ENCODE peak calls at places on chromosomes 1 and 21, in five cellular contexts. T, L, P, S and W are unnamed samples.

GRCh38 chr21:36188081-36188681 is 31.6 kb downstream of the DOP1B start:
- DNase-seq in T (peak; percentile 79), P (peak; percentile 85), S (no peak), L (peak; percentile 22), W (peak; percentile 82)

GRCh38 chr1:29332204-29332603 is 95.9 kb downstream of the PTPRU start:
- DNase-seq in L (peak; percentile 53), P (no peak), S (peak; percentile 90), T (peak; percentile 24), W (no peak)

GRCh38 chr1:235009561-235010306 is 118.9 kb downstream of the TOMM20 start:
- DNase-seq in L (no peak), P (no peak), S (peak; percentile 24), T (no peak), W (no peak)

GRCh38 chr1:1836119-1836518 is 54.8 kb downstream of the GNB1 start:
- DNase-seq in S (no peak), L (no peak), T (no peak), P (no peak), W (no peak)

GRCh38 chr1:94729287-94729686 is 90.9 kb upstream of the SLC44A3 start:
- DNase-seq in L (no peak), P (no peak), T (no peak), S (no peak), W (no peak)

GRCh38 chr1:153515504-153516394 is 20.0 kb downstream of the S100A6 start:
- DNase-seq in L (peak; percentile 65), T (peak; percentile 91), S (no peak), P (no peak), W (peak; percentile 89)

GRCh38 chr1:35925741-35926140 is 5.2 kb upstream of the AGO3 start:
- DNase-seq in L (no peak), T (no peak), P (peak; percentile 80), S (no peak), W (no peak)

GRCh38 chr21:45859762-45860357 is 121.7 kb upstream of the COL6A1 start:
- DNase-seq in S (peak; percentile 22), T (no peak), P (no peak), L (no peak), W (no peak)

GRCh38 chr1:10388387-10388715 is 10.5 kb upstream of the PGD start:
- DNase-seq in P (no peak), T (no peak), S (no peak), L (peak; percentile 89), W (no peak)

GRCh38 chr1:162627662-162628296 is 4.5 kb upstream of the DDR2 start:
- DNase-seq in L (peak; percentile 45), S (no peak), T (no peak), P (no peak), W (no peak)

GRCh38 chr1:46687095-46687659 is 15.5 kb downstream of the TEX38 start:
- DNase-seq in S (no peak), P (peak; percentile 93), T (peak; percentile 94), L (no peak), W (peak; percentile 90)

GRCh38 chr1:192167941-192168685 is 9.9 kb downstream of the RGS18 start:
- DNase-seq in S (no peak), P (no peak), L (no peak), T (no peak), W (no peak)

GRCh38 chr1:50279622-50280320 is 143.5 kb downstream of the DMRTA2 start:
- DNase-seq in P (peak; percentile 51), T (no peak), L (peak; percentile 3), S (peak; percentile 86), W (peak; percentile 42)

GRCh38 chr1:167805041-167805556 is 83.3 kb downstream of the MPZL1 start:
- DNase-seq in P (no peak), S (no peak), T (no peak), L (no peak), W (no peak)

DNA sequence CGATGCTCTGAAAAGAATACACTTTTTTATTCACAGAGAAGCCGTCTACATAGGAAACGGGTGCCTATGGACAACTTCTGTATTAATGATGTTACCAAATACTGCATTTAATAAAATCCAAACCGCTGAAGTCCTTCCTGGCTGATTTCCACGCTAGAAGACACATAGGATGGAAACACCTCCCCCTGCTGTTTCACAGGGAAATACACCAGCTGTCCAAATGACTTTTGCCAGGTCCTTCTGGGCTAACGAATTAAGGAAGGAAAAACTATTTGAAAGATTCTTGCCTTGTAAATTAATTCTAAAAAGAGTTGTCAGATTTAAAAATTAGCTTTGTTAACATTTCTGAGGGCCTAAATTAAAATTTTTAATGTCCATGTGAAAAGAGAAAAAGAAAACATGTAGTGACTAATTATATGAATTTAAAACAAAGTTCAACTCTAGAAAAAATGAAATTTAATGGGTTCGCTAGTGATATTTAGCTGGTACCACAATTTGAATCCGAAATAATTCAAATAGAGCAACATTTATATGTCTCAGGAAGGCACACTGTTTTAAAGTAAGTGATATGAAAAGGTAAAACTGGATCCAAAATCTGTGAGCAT is 146.0 kb downstream of the RERE start:
- DNase-seq in P (peak; percentile 37), T (no peak), S (no peak), L (peak; percentile 61), W (no peak)
- TF ChIP-seq CTCF in P (peak; percentile 78), T (peak; percentile 75), S (peak; percentile 86), L (peak; percentile 61), W (peak; percentile 61)

DNA sequence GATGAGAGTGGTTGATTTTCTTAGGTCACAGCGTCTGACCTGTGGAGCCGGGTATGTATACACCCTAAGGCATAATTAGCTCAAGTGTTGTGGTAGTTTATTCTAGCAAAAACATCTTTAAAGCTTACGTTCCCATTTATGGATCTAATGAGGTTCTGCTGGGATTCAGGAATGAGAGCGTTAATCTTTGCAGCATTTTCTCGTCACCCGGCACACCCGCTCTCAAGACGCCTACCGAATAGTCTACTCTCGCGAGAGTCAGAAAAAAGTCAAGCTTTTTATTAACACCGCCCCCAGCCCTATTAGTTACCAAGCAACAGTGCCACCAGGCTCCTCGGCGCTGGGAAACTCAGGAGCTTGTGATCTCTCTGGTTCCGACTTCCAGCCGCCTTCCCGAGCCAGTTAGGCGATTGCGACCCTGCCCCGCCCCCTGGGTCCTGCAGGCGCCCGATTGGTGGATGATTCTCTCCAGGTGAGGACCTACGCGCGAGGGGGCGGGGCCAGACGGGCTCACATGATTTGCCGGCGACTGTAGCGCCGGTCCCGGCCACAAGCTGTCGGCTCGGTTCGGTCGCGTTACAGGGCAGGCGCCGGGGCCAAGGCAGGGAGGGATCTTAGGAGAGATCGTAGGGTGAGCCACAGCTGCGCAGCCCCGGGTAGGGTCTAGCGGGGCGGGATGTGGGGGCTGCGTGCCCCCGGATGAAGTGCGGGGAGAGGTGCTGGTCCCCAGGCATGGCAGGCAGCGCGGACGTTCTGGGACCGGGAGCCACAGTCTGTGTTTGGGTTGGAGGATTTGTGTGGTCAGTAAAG is at the start of gene PFKFB2:
- DNase-seq in L (peak; percentile 98), S (peak; percentile 100), P (peak; percentile 100), T (peak; percentile 99), W (peak; percentile 99)
- TF ChIP-seq CTCF in L (no peak), S (peak; percentile 50), P (peak; percentile 52), T (no peak), W (no peak)

DNA sequence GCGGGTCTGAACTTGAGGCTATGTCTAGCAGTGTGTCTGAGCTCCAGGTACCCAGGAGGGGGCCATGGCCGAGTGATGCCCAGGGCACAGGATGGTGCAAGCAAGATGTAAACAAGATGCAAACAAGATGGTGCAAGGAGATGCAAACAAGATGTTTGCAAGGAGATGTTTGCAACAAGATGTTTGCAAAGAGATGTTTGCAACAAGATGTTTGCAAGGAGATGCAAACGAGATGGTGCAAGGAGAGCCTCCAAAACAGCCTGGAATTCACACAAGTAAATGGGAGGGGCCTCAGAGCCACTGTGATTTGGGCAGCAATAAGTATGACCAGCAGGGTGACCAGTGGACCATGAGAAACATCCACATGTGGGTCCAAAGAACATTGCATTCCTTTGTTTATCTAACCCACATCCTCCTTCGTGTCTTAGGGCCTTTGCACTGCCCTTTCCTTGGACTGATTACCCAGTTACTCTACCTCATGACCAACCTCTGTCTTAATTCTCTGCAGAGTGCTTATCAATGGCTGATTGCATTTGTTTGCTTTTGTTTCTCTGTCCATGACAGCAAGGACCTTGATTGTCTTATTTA is 162.9 kb downstream of the PLPP3 start:
- DNase-seq in L (peak; percentile 23), S (peak; percentile 49), P (no peak), T (no peak), W (no peak)
- TF ChIP-seq CTCF in L (no peak), S (peak; percentile 65), P (no peak), T (no peak), W (no peak)

DNA sequence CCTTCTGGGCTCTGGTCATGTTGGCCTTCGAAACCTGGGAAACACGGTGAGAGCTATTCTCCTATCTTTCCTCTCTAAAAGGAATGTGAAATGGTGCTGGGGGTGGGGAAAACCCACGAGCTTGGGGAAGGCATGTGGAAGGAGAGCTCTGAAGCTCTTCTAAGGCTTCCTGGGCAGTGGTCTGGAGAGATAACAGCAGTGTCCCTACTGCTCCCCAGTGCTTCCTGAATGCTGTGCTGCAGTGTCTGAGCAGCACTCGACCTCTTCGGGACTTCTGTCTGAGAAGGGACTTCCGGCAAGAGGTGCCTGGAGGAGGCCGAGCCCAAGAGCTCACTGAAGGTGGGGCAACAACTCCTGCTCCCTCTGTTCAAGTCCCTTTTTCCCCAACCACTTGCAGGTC is 2.8 kb downstream of the USP21 start:
- DNase-seq in S (no peak), P (no peak), T (no peak), L (no peak), W (no peak)
- TF ChIP-seq CTCF in S (no peak), P (no peak), T (no peak), L (no peak), W (no peak)

DNA sequence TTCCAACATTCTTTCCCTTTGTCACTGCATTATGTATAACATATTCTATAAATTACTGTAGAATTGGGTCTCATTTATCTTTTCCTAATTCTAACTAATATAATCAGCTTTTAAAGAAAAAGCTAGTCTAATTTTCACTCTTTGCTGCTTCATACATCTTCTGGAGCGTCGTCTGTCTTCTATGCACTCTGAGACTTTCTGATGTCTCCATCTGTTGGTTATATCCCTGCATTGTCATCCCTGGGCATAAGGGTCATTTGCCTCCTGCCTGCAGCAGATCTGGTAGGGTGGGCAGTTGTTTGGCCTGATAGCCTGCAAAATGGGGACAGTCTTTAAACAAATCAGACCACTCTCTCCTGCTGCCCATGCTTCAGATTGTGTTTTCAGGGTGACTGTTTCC is 40.8 kb upstream of the DYNLT5 start:
- DNase-seq in T (no peak), L (peak; percentile 3), P (no peak), S (peak; percentile 47), W (no peak)
- TF ChIP-seq CTCF in T (no peak), L (peak; percentile 7), P (no peak), S (peak; percentile 64), W (no peak)

DNA sequence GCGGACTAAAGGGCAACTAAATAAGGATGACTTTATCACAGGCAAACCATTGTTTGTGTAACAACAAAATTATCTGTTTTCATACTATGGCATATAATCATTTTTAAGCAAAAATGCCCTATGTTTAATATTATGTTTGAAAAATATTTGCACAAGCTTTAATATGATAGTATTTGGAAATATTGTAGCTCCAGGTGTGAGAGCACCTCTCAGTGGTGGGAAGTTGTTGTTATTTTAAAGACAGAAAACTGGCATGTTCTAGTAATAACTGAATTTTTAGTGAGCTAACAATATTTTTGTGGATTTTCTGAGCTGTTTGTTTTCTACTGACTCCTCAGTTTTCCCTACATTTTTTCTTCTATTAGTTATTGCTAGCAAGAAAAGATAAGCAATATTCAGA is 578.8 kb downstream of the KCNT2 start:
- DNase-seq in L (no peak), P (no peak), S (no peak), T (no peak), W (no peak)
- TF ChIP-seq CTCF in L (no peak), P (no peak), S (no peak), T (no peak), W (no peak)